ENCODE peak calls at places on chromosomes 12 and 14, in six cellular contexts. R, M, Y, B, A and D are unnamed samples. For H3K4me1 and H3K9me3, the result is how much of the 10 kb centered on the place peaks cover.

GRCh38 chr14:50338547-50338946 is 26.4 kb downstream of the DMAC2L start:
- DNase-seq in R (no peak), M (no peak), Y (no peak), B (no peak), A (no peak), D (no peak)

GRCh38 chr12:47772094-47772660 is 861 bp upstream of the SLC48A1 start:
- DNase-seq in R (no peak), M (no peak), Y (no peak), B (no peak), A (no peak), D (peak)

GRCh38 chr14:53539489-53540126 is 386.5 kb upstream of the DDHD1 start:
- DNase-seq in R (peak), M (peak), Y (peak), B (peak), A (peak), D (peak)

GRCh38 chr12:29396774-29397173 is 15.8 kb upstream of the ERGIC2 start:
- DNase-seq in R (peak), M (no peak), Y (no peak), B (no peak), A (no peak), D (no peak)

GRCh38 chr12:102548543-102548942 is 68.2 kb upstream of the IGF1 start:
- DNase-seq in R (no peak), M (no peak), Y (peak), B (peak), A (no peak), D (no peak)

GRCh38 chr12:85923767-85924331 is 49.8 kb downstream of the NTS start:
- DNase-seq in R (peak), M (no peak), Y (no peak), B (no peak), A (peak), D (no peak)

GRCh38 chr14:100660498-100661339 is 66.0 kb upstream of the DLK1 start:
- DNase-seq in R (peak), M (no peak), Y (no peak), B (no peak), A (no peak), D (no peak)

GRCh38 chr12:93741741-93742085 is 64.5 kb downstream of the CRADD start:
- DNase-seq in R (peak), M (no peak), Y (no peak), B (peak), A (peak), D (no peak)

GRCh38 chr12:84842406-84843013 is 70.1 kb downstream of the SLC6A15 start:
- DNase-seq in R (peak), M (peak), Y (no peak), B (no peak), A (peak), D (no peak)

GRCh38 chr14:59964251-59965007 is 44.5 kb downstream of the LRRC9 start:
- DNase-seq in R (no peak), M (peak), Y (no peak), B (no peak), A (no peak), D (no peak)

GRCh38 chr12:77645966-77646598 is 184.6 kb upstream of the NAV3 start:
- DNase-seq in R (no peak), M (no peak), Y (no peak), B (no peak), A (no peak), D (no peak)

GRCh38 chr14:72692678-72693077 is 201.2 kb downstream of the DPF3 start:
- DNase-seq in R (peak), M (no peak), Y (no peak), B (no peak), A (no peak), D (no peak)

GRCh38 chr12:64318605-64319004 is 72.0 kb downstream of the C12orf56 start:
- DNase-seq in R (no peak), M (no peak), Y (no peak), B (no peak), A (peak), D (no peak)

GRCh38 chr12:93573552-93574223 is 1.2 kb downstream of the SOCS2 start:
- DNase-seq in R (peak), M (no peak), Y (no peak), B (peak), A (no peak), D (peak)

GRCh38 chr12:110314308-110314707 is 33.3 kb downstream of the ATP2A2 start:
- DNase-seq in R (peak), M (no peak), Y (no peak), B (no peak), A (peak), D (no peak)

DNA sequence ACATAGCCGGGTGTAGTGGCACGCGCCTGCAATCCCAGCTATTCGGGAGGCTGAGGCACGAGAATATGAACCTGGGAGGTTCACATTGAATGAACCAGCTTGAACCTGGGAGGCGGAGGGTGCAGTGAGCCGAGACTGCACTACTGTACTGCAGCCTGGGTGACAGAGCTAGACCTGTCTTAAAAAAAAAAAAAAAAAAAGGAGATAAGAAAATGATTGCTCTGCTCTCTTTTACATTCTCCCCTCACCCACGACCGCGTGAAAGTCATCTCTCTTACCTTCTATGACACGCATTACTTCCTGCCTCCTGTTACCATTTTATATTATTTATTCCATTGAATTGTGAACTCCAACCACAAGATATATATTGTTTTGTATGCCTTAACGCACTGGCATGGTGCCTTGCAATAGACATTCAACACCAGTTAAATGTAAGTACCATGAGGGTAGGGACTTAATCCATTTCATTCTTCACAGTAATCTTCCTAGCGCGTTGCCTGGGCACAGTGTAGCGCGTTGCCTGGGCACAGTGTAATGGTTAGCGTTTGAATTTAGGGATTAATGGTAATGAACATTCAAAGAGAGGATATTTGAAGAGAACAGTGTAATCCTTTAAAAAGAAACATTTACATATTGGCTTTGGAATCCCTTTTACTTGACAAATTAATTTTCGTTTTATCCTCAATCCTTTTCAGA is 2.7 kb downstream of the RAP1B start:
- DNase-seq in R (no peak), M (peak), Y (no peak), B (no peak), A (no peak), D (no peak)
- H3K4me1 ChIP-seq in R (under half), M (under half), Y (half or more), B (under half), A (under half), D (half or more)

GRCh38 chr12:99907210-99907609 is 77.5 kb downstream of the ANKS1B start:
- DNase-seq in R (no peak), M (no peak), Y (no peak), B (no peak), A (no peak), D (no peak)

GRCh38 chr12:99911967-99912366 is 72.8 kb downstream of the ANKS1B start:
- DNase-seq in R (no peak), M (no peak), Y (no peak), B (no peak), A (no peak), D (no peak)

GRCh38 chr12:99914206-99914605 is 70.5 kb downstream of the ANKS1B start:
- DNase-seq in R (no peak), M (no peak), Y (no peak), B (no peak), A (no peak), D (no peak)

GRCh38 chr12:99910342-99910741 is 74.4 kb downstream of the ANKS1B start:
- DNase-seq in R (no peak), M (no peak), Y (no peak), B (no peak), A (no peak), D (no peak)

GRCh38 chr12:99911076-99911475 is 73.7 kb downstream of the ANKS1B start:
- DNase-seq in R (peak), M (no peak), Y (no peak), B (peak), A (peak), D (no peak)
- H3K4me3 ChIP-seq in R (no peak), M (no peak), Y (no peak), B (no peak), A (peak), D (no peak)

GRCh38 chr12:34400986-34401658 is 378.8 kb downstream of the ALG10 start:
- DNase-seq in R (no peak), M (no peak), Y (peak), B (peak), A (no peak), D (no peak)
- H3K9me3 ChIP-seq in R (under half), M (half or more), Y (half or more), B (under half), A (under half), D (half or more)

DNA sequence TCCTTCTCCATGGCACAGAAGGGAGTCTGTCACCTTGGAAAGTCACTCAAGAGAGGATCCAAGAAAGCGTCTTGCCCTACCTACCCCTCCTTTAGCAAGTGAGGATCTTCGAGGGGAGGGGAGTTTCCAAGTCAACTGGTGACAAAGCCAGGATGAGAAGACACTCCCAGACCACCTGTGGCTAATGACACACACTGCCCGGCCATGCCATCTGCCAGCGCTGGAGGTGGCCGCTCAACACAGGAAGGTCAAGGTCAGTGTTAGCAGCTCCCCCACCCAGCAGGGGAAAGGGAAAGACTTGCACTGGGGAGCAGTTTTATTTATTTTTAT is 41.3 kb downstream of the ELK3 start:
- DNase-seq in R (no peak), M (no peak), Y (no peak), B (no peak), A (peak), D (no peak)
- H3K4me1 ChIP-seq in R (under half), M (under half), Y (half or more), B (under half), A (under half), D (under half)